ENCODE peak calls at places on chromosomes 1 and 21, in ten cellular contexts. R, B, S, Y, J, E, M, T, N and L are unnamed samples.

GRCh38 chr21:31459457-31459856 is 115.4 kb upstream of the TIAM1 start:
- DNase-seq in B (no peak), Y (no peak), R (peak), S (no peak), T (no peak), J (no peak), N (peak), E (no peak), M (no peak), L (no peak)

GRCh38 chr1:1080951-1081310 is 6.8 kb upstream of the RNF223 start:
- DNase-seq in R (no peak), J (no peak), N (no peak), B (no peak), Y (no peak), E (no peak), M (no peak), S (peak), T (no peak), L (no peak)

GRCh38 chr1:84217239-84217638 is 73.2 kb downstream of the PRKACB start:
- DNase-seq in M (no peak), S (no peak), N (no peak), T (no peak), E (no peak), Y (no peak), R (no peak), J (no peak), B (no peak), L (no peak)

GRCh38 chr1:40036574-40036973 is 4.0 kb upstream of the CAP1 start:
- DNase-seq in S (peak), M (peak), R (peak), B (no peak), J (no peak), E (peak), T (no peak), N (no peak), Y (no peak), L (no peak)

GRCh38 chr21:22544747-22545146 is 1546.5 kb downstream of the NCAM2 start:
- DNase-seq in R (no peak), S (no peak), M (no peak), B (no peak), E (no peak), N (no peak), J (no peak), Y (no peak), T (no peak), L (no peak)

GRCh38 chr1:62012821-62013220 is 181.8 kb upstream of the L1TD1 start:
- DNase-seq in E (no peak), S (no peak), T (no peak), Y (no peak), J (no peak), M (peak), N (no peak), B (no peak), R (no peak), L (no peak)

GRCh38 chr1:3790952-3791351 is 5.3 kb downstream of the LRRC47 start:
- DNase-seq in S (no peak), M (no peak), T (peak), N (no peak), B (no peak), J (no peak), E (no peak), R (no peak), Y (no peak), L (no peak)

GRCh38 chr1:246785536-246786111 is 61.4 kb downstream of the SCCPDH start:
- DNase-seq in M (no peak), Y (no peak), R (no peak), B (no peak), S (no peak), N (no peak), T (no peak), E (no peak), J (no peak), L (no peak)

GRCh38 chr1:235908742-235909520 is 42.2 kb upstream of the LYST start:
- DNase-seq in M (no peak), T (no peak), Y (no peak), N (peak), E (peak), S (peak), J (no peak), R (peak), B (no peak), L (no peak)

GRCh38 chr1:20668581-20668980 is 7.4 kb upstream of the DDOST start:
- DNase-seq in E (no peak), S (no peak), M (no peak), N (no peak), T (no peak), B (no peak), J (no peak), Y (no peak), R (no peak), L (no peak)

GRCh38 chr1:167775178-167775577 is 53.4 kb downstream of the MPZL1 start:
- DNase-seq in R (peak), Y (no peak), E (no peak), J (no peak), B (no peak), S (no peak), N (no peak), T (no peak), M (no peak), L (no peak)